ENCODE peak calls at places on chromosomes 13 and 19, in five cellular contexts. G is Peyer's patch; I is thyroid gland; Z is CD4-positive, CD25-positive, alpha-beta regulatory T cell; R is heart right ventricle. P is an unnamed sample.

GRCh38 chr13:97248243-97248642 is 26.1 kb downstream of the MBNL2 start:
- DNase-seq in R (no peak), Z (no peak), G (no peak), I (no peak), P (no peak)

GRCh38 chr13:85148009-85148408 is 651.2 kb downstream of the SLITRK6 start:
- DNase-seq in I (peak; percentile 65), G (no peak), R (no peak), Z (no peak), P (no peak)

GRCh38 chr19:47714339-47714738 is 1.1 kb downstream of the EHD2 start:
- DNase-seq in G (no peak), R (no peak), I (no peak), Z (no peak), P (no peak)

GRCh38 chr19:13277104-13277809 is 127.0 kb downstream of the IER2 start:
- DNase-seq in Z (peak; percentile 91), R (peak; percentile 29), I (peak; percentile 34), G (no peak), P (peak; percentile 37)

GRCh38 chr13:92461402-92461801 is 765.2 kb upstream of the GPC6 start:
- DNase-seq in R (no peak), I (no peak), Z (no peak), G (no peak), P (no peak)

GRCh38 chr19:4547303-4548237 is 7.7 kb upstream of the LRG1 start:
- DNase-seq in I (no peak), Z (peak; percentile 17), G (no peak), R (no peak), P (no peak)

GRCh38 chr13:96089749-96090239 is at the start of gene HS6ST3:
- DNase-seq in I (peak; percentile 77), Z (no peak), G (no peak), R (peak; percentile 36), P (peak; percentile 16)

GRCh38 chr13:45413826-45414312 is 4.3 kb downstream of the SLC25A30 start:
- DNase-seq in R (no peak), I (no peak), G (no peak), Z (no peak), P (no peak)

GRCh38 chr13:74555291-74556001 is 421.2 kb upstream of the KLF12 start:
- DNase-seq in G (no peak), I (no peak), R (no peak), Z (no peak), P (no peak)

GRCh38 chr13:110855363-110855762 is 59.5 kb downstream of the ANKRD10 start:
- DNase-seq in R (no peak), Z (no peak), G (no peak), I (no peak), P (no peak)

GRCh38 chr19:12163841-12164240 is 945 bp downstream of the ZNF136 start:
- DNase-seq in I (no peak), G (no peak), Z (no peak), R (no peak), P (no peak)

GRCh38 chr19:46494115-46494935 is 1.3 kb downstream of the PNMA8B start:
- DNase-seq in Z (no peak), I (no peak), R (peak; percentile 17), G (no peak), P (peak; percentile 65)

GRCh38 chr13:23859904-23860303 is 29.3 kb downstream of the MIPEP start:
- DNase-seq in G (no peak), R (no peak), Z (no peak), I (no peak), P (no peak)

DNA sequence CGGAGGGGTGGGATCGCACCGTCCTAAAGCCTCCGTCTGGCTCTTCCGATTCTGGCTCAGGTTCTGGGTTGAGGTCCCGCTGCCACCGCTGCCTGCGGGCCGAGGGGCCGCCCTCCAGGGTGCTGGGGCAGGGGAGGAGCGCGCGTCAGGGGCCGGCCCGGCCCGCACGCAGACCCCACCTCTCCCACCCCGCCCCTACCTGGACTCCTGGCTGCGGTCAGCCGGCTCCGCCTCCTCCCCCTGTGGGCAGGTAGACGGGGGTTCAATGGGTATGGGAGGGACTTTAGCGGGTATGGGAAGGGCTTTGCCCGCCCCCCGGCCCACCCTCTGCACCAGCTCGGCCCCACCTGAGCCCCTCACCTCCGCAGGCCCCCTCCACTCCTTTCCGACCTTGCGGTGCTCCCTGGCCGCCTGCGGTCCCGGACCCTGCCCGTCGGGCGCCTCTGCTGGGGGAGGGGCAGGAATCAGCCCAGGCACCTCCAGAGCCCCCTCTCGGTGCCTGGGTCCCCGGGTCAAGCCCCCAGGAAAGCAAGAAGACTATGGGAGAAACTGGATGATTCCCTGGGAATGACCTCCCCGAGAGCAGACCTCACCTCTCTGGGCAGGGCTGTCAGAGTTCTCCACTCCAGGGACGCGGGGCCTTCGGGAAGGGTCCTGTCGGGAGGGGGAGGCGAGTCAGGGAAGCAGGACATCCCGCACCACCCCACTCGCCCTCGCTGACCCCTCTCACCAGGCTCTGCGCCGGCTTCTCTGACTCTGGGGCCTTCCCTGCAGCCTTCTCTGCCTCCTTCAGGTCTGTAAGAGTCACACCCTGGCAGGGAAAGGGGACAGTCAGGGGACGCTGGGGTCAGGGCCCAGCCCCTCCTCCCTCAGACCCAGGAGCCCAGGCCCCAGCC is 17.0 kb downstream of the EPS8L1 start:
- DNase-seq in R (no peak), I (no peak), Z (no peak), G (no peak), P (no peak)
- H3K4me3 ChIP-seq in R (no peak overlapping the region), I (no peak overlapping the region), Z (no peak overlapping the region), G (no peak overlapping the region), P (no peak overlapping the region)

DNA sequence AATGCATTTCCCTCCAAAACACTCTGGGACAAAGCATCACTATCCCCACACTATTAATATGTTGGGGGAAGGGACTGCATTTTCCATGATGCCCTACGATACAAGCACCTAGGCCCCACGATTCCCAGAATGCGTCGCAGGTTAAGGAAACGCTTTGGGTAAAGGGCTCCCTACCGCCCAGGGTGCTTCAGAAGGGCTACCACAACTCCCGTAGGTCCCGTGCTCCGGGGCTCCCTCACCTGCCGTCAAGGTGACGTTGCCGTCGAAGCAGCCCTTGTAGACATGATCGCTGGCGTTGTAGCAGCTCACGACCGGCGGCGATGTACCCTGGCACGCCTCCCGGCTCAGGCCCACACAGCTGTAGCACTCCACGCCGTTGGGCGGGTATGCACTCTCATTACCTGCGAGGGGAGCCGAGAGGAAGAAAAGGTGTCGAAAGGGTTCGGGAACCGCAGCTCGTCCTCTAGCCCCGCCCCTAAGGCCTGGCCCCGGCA is 2.5 kb downstream of the LYPD3 start:
- DNase-seq in G (no peak), I (no peak), R (no peak), Z (no peak), P (no peak)
- H3K27me3 ChIP-seq in G (no peaks in the 10 kb centered on the region), I (no peaks in the 10 kb centered on the region), R (no peaks in the 10 kb centered on the region), Z (no peaks in the 10 kb centered on the region), P (no peaks in the 10 kb centered on the region)

DNA sequence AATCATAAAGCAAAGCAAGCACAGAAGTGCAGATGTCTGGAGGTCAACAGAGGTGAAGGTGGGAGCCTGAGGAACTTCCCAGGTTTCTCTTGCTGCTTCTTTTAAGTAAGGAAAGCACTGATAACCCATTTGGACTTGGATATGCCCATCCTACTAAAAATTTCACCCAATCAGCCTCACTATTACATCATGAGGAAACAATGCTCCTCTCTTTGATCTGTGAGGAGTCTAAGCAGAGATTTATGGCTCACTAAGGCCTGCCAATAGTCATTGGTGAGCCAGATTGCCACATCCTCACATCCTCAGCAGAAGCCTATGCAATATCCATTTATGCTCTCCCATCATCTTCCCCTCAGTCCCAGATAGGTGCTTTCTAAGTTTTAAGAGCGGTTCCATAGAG is 98.7 kb downstream of the EPSTI1 start:
- DNase-seq in R (no peak), Z (no peak), G (no peak), I (no peak), P (no peak)
- H3K27ac ChIP-seq in R (peak overlapping the region; percentile 52), Z (no peak overlapping the region), G (no peak overlapping the region), I (no peak overlapping the region), P (no peak overlapping the region)

GRCh38 chr13:25171170-25171516 is 945 bp downstream of the AMER2 start:
- DNase-seq in I (no peak), G (no peak), Z (no peak), R (no peak), P (no peak)
- H3K4me3 ChIP-seq in I (no peak overlapping the region), G (peak overlapping the region; percentile 27), Z (no peak overlapping the region), R (no peak overlapping the region), P (peak overlapping the region; percentile 30)

GRCh38 chr19:55085923-55086715 is 10.4 kb downstream of the EPS8L1 start:
- DNase-seq in G (peak; percentile 50), I (no peak), Z (no peak), R (no peak), P (no peak)

GRCh38 chr19:55082023-55082851 is 6.6 kb downstream of the EPS8L1 start:
- DNase-seq in Z (peak; percentile 41), G (peak; percentile 51), I (peak; percentile 23), R (no peak), P (peak; percentile 67)

GRCh38 chr19:55086730-55087541 is 11.3 kb downstream of the EPS8L1 start:
- DNase-seq in G (peak; percentile 90), Z (peak; percentile 42), I (peak; percentile 70), R (peak; percentile 96), P (peak; percentile 98)

GRCh38 chr19:55083004-55083850 is 7.6 kb downstream of the EPS8L1 start:
- DNase-seq in G (peak; percentile 50), R (no peak), I (no peak), Z (no peak), P (peak; percentile 70)

GRCh38 chr19:55084416-55084815 is 8.7 kb downstream of the EPS8L1 start:
- DNase-seq in Z (no peak), I (no peak), R (no peak), G (no peak), P (no peak)
- H3K27me3 ChIP-seq in Z (peaks cover 9% of the 10 kb centered on the region), I (no peaks in the 10 kb centered on the region), R (peaks cover 69% of the 10 kb centered on the region), G (peaks cover 7% of the 10 kb centered on the region), P (no peaks in the 10 kb centered on the region)

DNA sequence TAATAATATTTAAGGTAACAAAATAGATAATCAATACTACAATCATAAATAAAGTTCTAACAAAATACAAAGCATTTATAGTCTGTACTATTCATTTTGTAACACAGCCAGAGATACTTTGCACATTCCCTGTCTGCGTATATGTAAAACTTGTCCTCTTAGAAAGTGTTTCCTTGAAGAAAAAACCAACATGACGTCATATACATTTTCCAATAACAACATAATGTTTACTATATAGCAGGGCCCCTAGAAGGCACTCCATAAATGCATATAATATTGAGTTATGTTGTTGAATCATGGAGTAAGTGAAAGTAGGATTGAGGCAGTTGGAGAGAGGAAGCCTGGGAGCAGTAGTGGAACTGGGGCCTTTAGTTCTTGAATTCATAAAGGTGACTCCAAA is 371.4 kb upstream of the HTR2A start:
- DNase-seq in R (no peak), Z (no peak), G (no peak), I (no peak), P (no peak)
- H3K27ac ChIP-seq in R (no peak overlapping the region), Z (no peak overlapping the region), G (no peak overlapping the region), I (no peak overlapping the region), P (no peak overlapping the region)

DNA sequence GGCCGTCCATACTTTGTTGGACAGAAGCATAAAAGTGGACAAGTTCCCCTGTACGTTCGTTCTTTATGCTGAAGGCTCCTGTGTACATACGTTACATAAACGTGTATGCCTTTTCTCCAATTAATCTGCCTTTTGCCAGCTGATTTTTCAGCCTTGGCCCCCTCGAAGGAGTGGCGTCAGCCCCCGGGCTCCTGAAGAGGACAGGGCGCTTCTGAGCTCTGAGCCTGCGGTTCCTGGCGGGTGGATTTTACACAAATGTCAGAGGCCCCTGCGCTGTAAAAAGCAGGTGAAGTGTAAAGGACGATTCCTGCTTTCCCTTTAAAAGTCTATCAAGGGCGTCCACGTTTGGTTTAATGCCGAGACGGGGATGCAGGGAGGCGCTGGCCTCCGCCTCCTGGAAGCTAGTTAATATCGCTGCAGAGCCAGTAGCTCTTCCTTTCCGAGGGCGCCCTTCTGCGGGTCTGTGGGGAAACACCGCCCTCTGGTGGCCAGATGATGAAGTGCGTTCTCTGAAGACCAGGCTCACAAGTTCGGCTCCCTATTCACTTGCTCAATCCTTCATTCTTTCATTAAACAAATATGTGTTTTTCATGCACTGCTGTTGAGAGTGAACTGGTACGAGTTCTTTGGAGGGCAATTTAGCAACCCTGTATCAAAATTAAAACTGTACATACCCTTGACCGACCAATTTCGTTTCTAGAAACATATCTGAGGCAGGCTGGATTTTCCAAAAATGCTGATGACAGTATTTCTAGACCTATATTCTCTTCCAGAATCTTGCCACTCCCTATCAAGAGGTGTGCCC is 62.0 kb downstream of the GPR12 start:
- DNase-seq in G (peak; percentile 88), Z (peak; percentile 77), I (peak; percentile 83), R (peak; percentile 83), P (peak; percentile 80)
- H3K4me3 ChIP-seq in G (no peak overlapping the region), Z (no peak overlapping the region), I (no peak overlapping the region), R (no peak overlapping the region), P (peak overlapping the region; percentile 41)

P was measured in right cardiac atrium.